ENCODE peak calls at places on chromosomes 7 and 10, in six cellular contexts. L is LHCN-M2; Z is GM19239; R is endothelial cell; P is Caki2; C is stimulated activated CD4-positive, alpha-beta T cell treated with anti-CD3 and anti-CD28 coated beads, Interleukin-1b, Interleukin-23, amount 100 ng/mL, for 24 hours. G is an unnamed sample.

GRCh38 chr7:41809487-41810257 is 106.8 kb upstream of the INHBA start:
- DNase-seq in L (peak), Z (no peak), R (no peak), P (peak), C (no peak), G (no peak)

GRCh38 chr10:132412316-132413192 is 15.6 kb downstream of the PWWP2B start:
- DNase-seq in L (no peak), Z (no peak), R (no peak), P (no peak), C (no peak), G (no peak)

GRCh38 chr7:38630720-38631673 is at the start of gene AMPH:
- DNase-seq in L (no peak), Z (no peak), R (peak), P (peak), C (peak), G (no peak)

GRCh38 chr7:70614237-70614984 is 517.5 kb upstream of the GALNT17 start:
- DNase-seq in L (no peak), Z (no peak), R (no peak), P (no peak), C (no peak), G (no peak)

GRCh38 chr7:50633414-50633710 is 68.2 kb upstream of the DDC start:
- DNase-seq in L (no peak), Z (no peak), R (no peak), P (no peak), C (no peak), G (no peak)

GRCh38 chr10:12835709-12836108 is 165.8 kb downstream of the CCDC3 start:
- DNase-seq in L (peak), Z (no peak), R (no peak), P (no peak), C (no peak), G (no peak)

GRCh38 chr10:11286261-11286989 is 268.8 kb downstream of the CELF2 start:
- DNase-seq in L (no peak), Z (peak), R (no peak), P (no peak), C (no peak), G (no peak)

GRCh38 chr7:46387646-46388045 is 466.6 kb upstream of the IGFBP3 start:
- DNase-seq in L (peak), Z (no peak), R (no peak), P (no peak), C (no peak), G (no peak)

GRCh38 chr10:26486985-26487850 is 49.1 kb downstream of the APBB1IP start:
- DNase-seq in L (no peak), Z (peak), R (no peak), P (peak), C (peak), G (no peak)

GRCh38 chr10:44199991-44200655 is 184.8 kb downstream of the CXCL12 start:
- DNase-seq in L (no peak), Z (no peak), R (no peak), P (no peak), C (no peak), G (no peak)

GRCh38 chr7:74625446-74625845 is 32.1 kb upstream of the GTF2I start:
- DNase-seq in L (peak), Z (no peak), R (no peak), P (peak), C (no peak), G (peak)

GRCh38 chr7:27182861-27183681 is 2.0 kb downstream of the HOXA11 start:
- DNase-seq in L (no peak), Z (no peak), R (no peak), P (no peak), C (no peak), G (no peak)

GRCh38 chr10:23322082-23322481 is 22.5 kb downstream of the C10orf67 start:
- DNase-seq in L (no peak), Z (no peak), R (no peak), P (no peak), C (no peak), G (no peak)

GRCh38 chr7:41685684-41686083 is 17.2 kb downstream of the INHBA start:
- DNase-seq in L (peak), Z (no peak), R (no peak), P (no peak), C (no peak), G (no peak)

GRCh38 chr10:132392184-132392800 is 4.7 kb upstream of the PWWP2B start:
- DNase-seq in L (no peak), Z (no peak), R (no peak), P (no peak), C (no peak), G (no peak)

GRCh38 chr7:17526621-17527020 is 228.2 kb downstream of the AHR start:
- DNase-seq in L (no peak), Z (no peak), R (no peak), P (no peak), C (no peak), G (no peak)

GRCh38 chr7:67348171-67348570 is 351.5 kb downstream of the TYW1 start:
- DNase-seq in L (no peak), Z (no peak), R (no peak), P (no peak), C (no peak), G (no peak)

GRCh38 chr7:46930336-46930735 is 651.6 kb downstream of the TNS3 start:
- DNase-seq in L (peak), Z (no peak), R (no peak), P (peak), C (no peak), G (peak)

GRCh38 chr7:78510580-78511188 is 712.1 kb downstream of the PHTF2 start:
- DNase-seq in L (peak), Z (no peak), R (peak), P (no peak), C (no peak), G (peak)

GRCh38 chr10:74282853-74283205 is 131.8 kb downstream of the ADK start:
- DNase-seq in L (no peak), Z (no peak), R (no peak), P (no peak), C (no peak), G (no peak)

GRCh38 chr10:9018161-9018843 is 963.8 kb downstream of the GATA3 start:
- DNase-seq in L (no peak), Z (no peak), R (no peak), P (no peak), C (no peak), G (no peak)

GRCh38 chr10:33032354-33033254 is 74.6 kb upstream of the ITGB1 start:
- DNase-seq in L (peak), Z (no peak), R (no peak), P (no peak), C (no peak), G (peak)

GRCh38 chr7:129825554-129826267 is 127.0 kb downstream of the UBE2H start:
- DNase-seq in L (peak), Z (peak), R (peak), P (peak), C (peak), G (peak)

GRCh38 chr7:157404845-157405481 is 68.2 kb downstream of the DNAJB6 start:
- DNase-seq in L (peak), Z (no peak), R (no peak), P (peak), C (no peak), G (peak)